ENCODE peak calls at places on chromosomes 2 and 18, in eight cellular contexts. U, P, E, T, Y, I, V and F are unnamed samples.

GRCh38 chr2:160407393-160408204 is 86.0 kb downstream of the RBMS1 start:
- DNase-seq in U (peak), P (peak), E (peak), T (no peak), Y (no peak), I (peak), V (peak), F (peak)

GRCh38 chr2:221517362-221518121 is 54.6 kb downstream of the EPHA4 start:
- DNase-seq in U (peak), P (no peak), E (peak), T (no peak), Y (peak), I (peak), V (peak), F (peak)

GRCh38 chr2:85531585-85531984 is 7.4 kb upstream of the MAT2A start:
- DNase-seq in U (no peak), P (no peak), E (no peak), T (no peak), Y (no peak), I (no peak), V (no peak), F (no peak)

GRCh38 chr18:68944330-68944729 is 146.4 kb downstream of the CCDC102B start:
- DNase-seq in U (no peak), P (no peak), E (no peak), T (no peak), Y (no peak), I (no peak), V (no peak), F (no peak)

GRCh38 chr2:129812071-129812470 is 167.4 kb upstream of the RAB6C start:
- DNase-seq in U (peak), P (no peak), E (no peak), T (no peak), Y (no peak), I (no peak), V (no peak), F (peak)

GRCh38 chr18:21897811-21898210 is 157.2 kb downstream of the MIB1 start:
- DNase-seq in U (peak), P (peak), E (peak), T (peak), Y (peak), I (peak), V (no peak), F (peak)

GRCh38 chr2:211816739-211817138 is 721.9 kb downstream of the ERBB4 start:
- DNase-seq in U (no peak), P (no peak), E (no peak), T (no peak), Y (no peak), I (no peak), V (no peak), F (no peak)

GRCh38 chr2:133760366-133760765 is 192.1 kb upstream of the NCKAP5 start:
- DNase-seq in U (no peak), P (no peak), E (no peak), T (no peak), Y (peak), I (peak), V (no peak), F (no peak)

GRCh38 chr2:73208258-73208657 is 5.8 kb upstream of the SMYD5 start:
- DNase-seq in U (no peak), P (no peak), E (no peak), T (no peak), Y (no peak), I (no peak), V (no peak), F (no peak)

GRCh38 chr2:167681234-167681633 is 566.2 kb downstream of the STK39 start:
- DNase-seq in U (no peak), P (no peak), E (no peak), T (no peak), Y (no peak), I (no peak), V (no peak), F (no peak)

GRCh38 chr2:240465765-240466578 is 30.5 kb downstream of the GPC1 start:
- DNase-seq in U (no peak), P (no peak), E (no peak), T (no peak), Y (no peak), I (no peak), V (no peak), F (no peak)

GRCh38 chr2:181977661-181978350 is 7.8 kb upstream of the PPP1R1C start:
- DNase-seq in U (no peak), P (no peak), E (no peak), T (no peak), Y (peak), I (peak), V (no peak), F (no peak)

GRCh38 chr2:101036562-101036961 is 34.5 kb downstream of the RPL31 start:
- DNase-seq in U (no peak), P (no peak), E (peak), T (no peak), Y (no peak), I (no peak), V (no peak), F (no peak)

GRCh38 chr2:196076778-196077568 is 8.3 kb upstream of the DNAH7 start:
- DNase-seq in U (no peak), P (no peak), E (no peak), T (no peak), Y (no peak), I (no peak), V (no peak), F (no peak)

GRCh38 chr2:217893440-217893839 is 109.4 kb downstream of the TNS1 start:
- DNase-seq in U (no peak), P (no peak), E (no peak), T (no peak), Y (no peak), I (no peak), V (no peak), F (no peak)

GRCh38 chr18:45728341-45729010 is 4.5 kb downstream of the SLC14A1 start:
- DNase-seq in U (no peak), P (no peak), E (peak), T (no peak), Y (peak), I (peak), V (no peak), F (no peak)

GRCh38 chr18:1806884-1807615 is 764.3 kb downstream of the METTL4 start:
- DNase-seq in U (no peak), P (peak), E (no peak), T (no peak), Y (no peak), I (no peak), V (no peak), F (no peak)

GRCh38 chr2:141796449-141796848 is 334.4 kb downstream of the LRP1B start:
- DNase-seq in U (no peak), P (no peak), E (no peak), T (no peak), Y (no peak), I (no peak), V (no peak), F (no peak)

GRCh38 chr2:29262681-29263260 is 147.6 kb downstream of the CLIP4 start:
- DNase-seq in U (no peak), P (no peak), E (no peak), T (no peak), Y (no peak), I (no peak), V (no peak), F (no peak)

GRCh38 chr2:54878182-54878581 is 154.7 kb downstream of the EML6 start:
- DNase-seq in U (no peak), P (no peak), E (no peak), T (no peak), Y (no peak), I (no peak), V (no peak), F (no peak)

GRCh38 chr2:69933254-69933828 is 18.4 kb downstream of the MXD1 start:
- DNase-seq in U (no peak), P (no peak), E (peak), T (no peak), Y (no peak), I (no peak), V (no peak), F (no peak)

GRCh38 chr2:200748779-200749178 is 62.9 kb upstream of the BZW1 start:
- DNase-seq in U (no peak), P (no peak), E (no peak), T (no peak), Y (no peak), I (no peak), V (no peak), F (no peak)

GRCh38 chr2:19711470-19712372 is 190.1 kb downstream of the TTC32 start:
- DNase-seq in U (peak), P (peak), E (peak), T (peak), Y (peak), I (peak), V (no peak), F (no peak)

GRCh38 chr2:226660524-226660923 is 139.1 kb downstream of the IRS1 start:
- DNase-seq in U (peak), P (no peak), E (peak), T (no peak), Y (peak), I (peak), V (no peak), F (no peak)